ENCODE peak calls at places on chromosomes 3 and 15, in ten cellular contexts. J is activated T-cell treated with anti-CD3 and anti-CD28 coated beads, Interleukin-2, amount 50 U/mL, for 72 hours; E is activated T-helper 1 cell treated with Interleukin-2 at 50 U/mL for 16 hours; N is stimulated activated CD4-positive, alpha-beta T cell treated with anti-CD3 and anti-CD28 coated beads, Interleukin-15, amount 100 ng/mL, for 1 hour; A is left ventricle myocardium inferior; W is frontal cortex; M is HuH-7.5; O is NCI-H1930; Y is stimulated activated effector memory CD8-positive, alpha-beta T cell treated with anti-CD3 and anti-CD28 coated beads, Interleukin-12 subunit alpha, Interleukin-12 subunit beta, amount 100 ng/mL, for 72 hours; L is GM12891. Z is an unnamed sample.

GRCh38 chr3:15974647-15975046 is 176.9 kb upstream of the ANKRD28 start:
- DNase-seq in J (peak; percentile 5), E (no peak), N (no peak), A (no peak), W (no peak), M (no peak), O (no peak), Y (no peak), L (no peak), Z (no peak)

GRCh38 chr3:155753038-155753647 is 8.3 kb upstream of the PLCH1 start:
- DNase-seq in J (no peak), E (no peak), N (no peak), A (no peak), W (no peak), M (no peak), O (no peak), Y (no peak), L (no peak), Z (no peak)

GRCh38 chr3:41064526-41064925 is 134.8 kb upstream of the CTNNB1 start:
- DNase-seq in J (no peak), E (no peak), N (no peak), A (no peak), W (no peak), M (no peak), O (no peak), Y (no peak), L (no peak), Z (no peak)

GRCh38 chr3:160806686-160807085 is 50.7 kb downstream of the PPM1L start:
- DNase-seq in J (no peak), E (no peak), N (no peak), A (no peak), W (no peak), M (no peak), O (no peak), Y (no peak), L (no peak), Z (no peak)

GRCh38 chr3:186365202-186365974 is 3.4 kb upstream of the DGKG start:
- DNase-seq in J (no peak), E (no peak), N (no peak), A (peak; percentile 62), W (peak; percentile 34), M (no peak), O (no peak), Y (no peak), L (no peak), Z (no peak)

GRCh38 chr3:42632146-42632545 is 21.4 kb upstream of the ZBTB47 start:
- DNase-seq in J (no peak), E (no peak), N (no peak), A (no peak), W (no peak), M (no peak), O (no peak), Y (no peak), L (no peak), Z (no peak)

GRCh38 chr3:133895208-133896001 is at the start of gene RAB6B:
- DNase-seq in J (peak; percentile 44), E (no peak), N (no peak), A (peak; percentile 53), W (peak; percentile 85), M (peak; percentile 66), O (peak; percentile 20), Y (no peak), L (peak; percentile 67), Z (no peak)

GRCh38 chr15:86362556-86362955 is 282.9 kb downstream of the AGBL1 start:
- DNase-seq in J (peak; percentile 7), E (no peak), N (no peak), A (no peak), W (no peak), M (no peak), O (no peak), Y (no peak), L (no peak), Z (no peak)

GRCh38 chr3:10219737-10220136 is 28.5 kb upstream of the TATDN2 start:
- DNase-seq in J (no peak), E (no peak), N (no peak), A (no peak), W (no peak), M (no peak), O (no peak), Y (no peak), L (no peak), Z (no peak)

Z was measured in NCI-H1436 treated with DMSO at 0.1 percent for 48 hours.